ENCODE peak calls at places on chromosomes 13 and 19, in eight cellular contexts. M, H, P, S, E, I, T and G are unnamed samples. For H3K4me1, the result is how much of the 10 kb centered on the place peaks cover.

GRCh38 chr19:12956446-12957388 is at the start of gene GADD45GIP1:
- DNase-seq in M (peak), H (peak), P (peak), S (peak), E (peak), I (peak), T (peak), G (peak)

GRCh38 chr19:41495589-41495988 is 52.6 kb downstream of the ERICH4 start:
- DNase-seq in M (no peak), H (no peak), P (no peak), S (no peak), E (no peak), I (no peak), T (no peak), G (no peak)

GRCh38 chr13:111395511-111396393 is 75.3 kb downstream of the TEX29 start:
- DNase-seq in M (peak), H (peak), P (no peak), S (no peak), E (no peak), I (no peak), T (no peak), G (no peak)

GRCh38 chr13:88031980-88032562 is 360.9 kb downstream of the SLITRK5 start:
- DNase-seq in M (no peak), H (no peak), P (peak), S (no peak), E (no peak), I (peak), T (no peak), G (no peak)

GRCh38 chr13:29918845-29919244 is 68.4 kb upstream of the UBL3 start:
- DNase-seq in M (no peak), H (peak), P (peak), S (no peak), E (peak), I (peak), T (no peak), G (no peak)

GRCh38 chr19:34118879-34119748 is 53.2 kb upstream of the LSM14A start:
- DNase-seq in M (no peak), H (no peak), P (no peak), S (no peak), E (no peak), I (no peak), T (no peak), G (no peak)

GRCh38 chr13:46281779-46282178 is 70.1 kb downstream of the LRRC63 start:
- DNase-seq in M (no peak), H (no peak), P (no peak), S (no peak), E (no peak), I (no peak), T (no peak), G (no peak)

GRCh38 chr13:31538067-31539042 is 201.0 kb upstream of the RXFP2 start:
- DNase-seq in M (no peak), H (no peak), P (peak), S (no peak), E (peak), I (peak), T (no peak), G (no peak)

GRCh38 chr19:2640563-2641331 is 61.7 kb downstream of the GNG7 start:
- DNase-seq in M (no peak), H (no peak), P (no peak), S (no peak), E (no peak), I (no peak), T (no peak), G (peak)

GRCh38 chr19:49328741-49329140 is 3.8 kb upstream of the SLC6A16 start:
- DNase-seq in M (no peak), H (no peak), P (no peak), S (no peak), E (no peak), I (no peak), T (no peak), G (no peak)

GRCh38 chr13:98697833-98698232 is 54.6 kb downstream of the SLC15A1 start:
- DNase-seq in M (no peak), H (no peak), P (no peak), S (no peak), E (no peak), I (no peak), T (no peak), G (no peak)

GRCh38 chr13:99766641-99767045 is 204.9 kb downstream of the ZIC5 start:
- DNase-seq in M (no peak), H (no peak), P (no peak), S (no peak), E (no peak), I (no peak), T (no peak), G (no peak)

GRCh38 chr13:49329831-49330545 is 82.3 kb downstream of the CDADC1 start:
- DNase-seq in M (no peak), H (no peak), P (no peak), S (no peak), E (no peak), I (no peak), T (no peak), G (no peak)

GRCh38 chr13:30332516-30333165 is 25.3 kb upstream of the KATNAL1 start:
- DNase-seq in M (no peak), H (no peak), P (no peak), S (no peak), E (no peak), I (no peak), T (no peak), G (no peak)

GRCh38 chr19:32812036-32812435 is 57.5 kb downstream of the SLC7A9 start:
- DNase-seq in M (peak), H (no peak), P (no peak), S (no peak), E (no peak), I (no peak), T (no peak), G (no peak)

GRCh38 chr19:19562665-19563347 is 24.7 kb downstream of the CILP2 start:
- DNase-seq in M (peak), H (no peak), P (no peak), S (no peak), E (no peak), I (no peak), T (no peak), G (no peak)

GRCh38 chr13:68715651-68716050 is 1392.0 kb upstream of the ATXN8OS start:
- DNase-seq in M (no peak), H (no peak), P (no peak), S (no peak), E (no peak), I (no peak), T (no peak), G (no peak)

GRCh38 chr13:108859202-108860012 is 230.0 kb downstream of the MYO16 start:
- DNase-seq in M (no peak), H (no peak), P (no peak), S (no peak), E (no peak), I (peak), T (no peak), G (no peak)

GRCh38 chr13:91716436-91717065 is 318.1 kb downstream of the GPC5 start:
- DNase-seq in M (no peak), H (no peak), P (no peak), S (no peak), E (no peak), I (no peak), T (no peak), G (no peak)

GRCh38 chr13:93080166-93080565 is 146.4 kb upstream of the GPC6 start:
- DNase-seq in M (no peak), H (no peak), P (no peak), S (no peak), E (no peak), I (no peak), T (no peak), G (no peak)

GRCh38 chr19:48644839-48645651 is 942 bp downstream of the CA11 start:
- DNase-seq in M (peak), H (peak), P (peak), S (peak), E (peak), I (peak), T (peak), G (peak)

GRCh38 chr13:77000475-77000874 is 8.6 kb downstream of the CLN5 start:
- DNase-seq in M (no peak), H (no peak), P (no peak), S (no peak), E (no peak), I (peak), T (no peak), G (no peak)

GRCh38 chr19:47778089-47778953 is at the start of gene SELENOW:
- DNase-seq in M (peak), H (peak), P (peak), S (peak), E (peak), I (peak), T (peak), G (peak)

GRCh38 chr19:3161453-3161852 is 17.1 kb upstream of the S1PR4 start:
- DNase-seq in M (no peak), H (no peak), P (peak), S (no peak), E (no peak), I (peak), T (no peak), G (no peak)

GRCh38 chr13:111597041-111598017 is 276.9 kb downstream of the TEX29 start:
- DNase-seq in M (no peak), H (no peak), P (no peak), S (no peak), E (no peak), I (no peak), T (no peak), G (peak)

GRCh38 chr19:43624933-43625332 is 5.5 kb upstream of the ZNF428 start:
- DNase-seq in M (peak), H (no peak), P (no peak), S (peak), E (peak), I (peak), T (peak), G (peak)

GRCh38 chr19:55690109-55690768 is 15.2 kb downstream of the EPN1 start:
- DNase-seq in M (no peak), H (no peak), P (no peak), S (no peak), E (no peak), I (no peak), T (peak), G (peak)

GRCh38 chr13:40254394-40254793 is 412.0 kb downstream of the FOXO1 start:
- DNase-seq in M (no peak), H (no peak), P (no peak), S (no peak), E (no peak), I (no peak), T (no peak), G (no peak)

GRCh38 chr19:35484637-35485036 is 5.6 kb downstream of the KRTDAP start:
- DNase-seq in M (peak), H (no peak), P (no peak), S (no peak), E (no peak), I (no peak), T (no peak), G (no peak)

GRCh38 chr19:38695319-38695683 is 47.9 kb downstream of the ACTN4 start:
- DNase-seq in M (no peak), H (no peak), P (no peak), S (no peak), E (no peak), I (no peak), T (no peak), G (no peak)

GRCh38 chr13:113552786-113553540 is 31.6 kb upstream of the TFDP1 start:
- DNase-seq in M (no peak), H (no peak), P (no peak), S (no peak), E (no peak), I (no peak), T (peak), G (peak)

GRCh38 chr19:43699506-43700367 is 16.1 kb upstream of the IRGC start:
- DNase-seq in M (no peak), H (no peak), P (no peak), S (peak), E (peak), I (peak), T (peak), G (peak)

GRCh38 chr13:108987488-108987887 is 358.1 kb downstream of the MYO16 start:
- DNase-seq in M (no peak), H (no peak), P (peak), S (no peak), E (no peak), I (peak), T (no peak), G (no peak)

GRCh38 chr13:114049026-114049425 is 75.2 kb upstream of the C13orf46 start:
- DNase-seq in M (peak), H (no peak), P (no peak), S (no peak), E (no peak), I (no peak), T (peak), G (no peak)

GRCh38 chr13:28379371-28380083 is 115.4 kb downstream of the FLT1 start:
- DNase-seq in M (no peak), H (no peak), P (no peak), S (no peak), E (no peak), I (no peak), T (no peak), G (no peak)

GRCh38 chr19:52896431-52897148 is 845 bp downstream of the ZNF320 start:
- DNase-seq in M (no peak), H (no peak), P (peak), S (peak), E (peak), I (peak), T (peak), G (peak)

GRCh38 chr19:17309962-17310461 is 649 bp downstream of the DDA1 start:
- DNase-seq in M (no peak), H (no peak), P (no peak), S (no peak), E (no peak), I (no peak), T (no peak), G (no peak)
- H3K4me3 ChIP-seq in M (peak), H (peak), P (peak), S (peak), E (peak), I (peak), T (peak), G (peak)

GRCh38 chr19:51547397-51548212 is 16.1 kb upstream of the SIGLEC6 start:
- DNase-seq in M (no peak), H (no peak), P (no peak), S (no peak), E (no peak), I (peak), T (no peak), G (no peak)
- H3K4me1 ChIP-seq in M (under half), H (under half), P (under half), S (under half), E (under half), I (under half), T (under half), G (under half)

DNA sequence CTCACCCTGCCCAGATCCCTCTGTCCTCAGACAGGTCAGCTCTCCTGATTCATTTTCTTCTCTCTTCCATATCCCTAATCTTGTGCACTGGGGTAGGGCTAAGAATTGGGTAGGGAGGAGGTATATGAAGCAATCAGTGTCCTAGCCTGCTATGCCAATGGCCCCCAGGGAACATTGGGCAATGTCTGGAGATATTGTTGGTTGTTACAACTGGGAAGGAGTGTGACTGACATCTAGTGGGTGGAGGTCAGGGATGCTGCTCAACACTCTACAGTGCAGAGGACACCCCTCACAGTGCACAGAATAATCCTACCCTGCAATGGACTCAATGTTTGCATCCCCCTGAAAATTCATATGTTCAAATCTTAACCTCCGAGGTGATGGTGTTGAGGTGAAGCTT is 57.5 kb downstream of the CPAMD8 start:
- DNase-seq in M (no peak), H (no peak), P (peak), S (no peak), E (no peak), I (peak), T (no peak), G (no peak)
- TF ChIP-seq CTCF in M (no peak), H (no peak), P (peak), S (no peak), E (no peak), I (peak), T (no peak), G (no peak)

GRCh38 chr13:94234766-94235165 is 244.7 kb downstream of the DCT start:
- DNase-seq in M (no peak), H (no peak), P (no peak), S (no peak), E (no peak), I (no peak), T (no peak), G (no peak)
- H3K4me3 ChIP-seq in M (no peak), H (no peak), P (no peak), S (no peak), E (no peak), I (no peak), T (no peak), G (no peak)

GRCh38 chr13:27036236-27036981 is 135.2 kb downstream of the USP12 start:
- DNase-seq in M (no peak), H (no peak), P (peak), S (no peak), E (no peak), I (peak), T (no peak), G (no peak)

GRCh38 chr13:27034678-27035111 is 136.9 kb downstream of the USP12 start:
- DNase-seq in M (no peak), H (no peak), P (no peak), S (no peak), E (no peak), I (peak), T (no peak), G (no peak)

GRCh38 chr13:27037571-27037970 is 134.0 kb downstream of the USP12 start:
- DNase-seq in M (no peak), H (no peak), P (no peak), S (no peak), E (no peak), I (no peak), T (no peak), G (no peak)

GRCh38 chr13:27037171-27037570 is 134.4 kb downstream of the USP12 start:
- DNase-seq in M (no peak), H (no peak), P (no peak), S (no peak), E (no peak), I (no peak), T (no peak), G (no peak)

GRCh38 chr13:27035892-27036235 is 135.7 kb downstream of the USP12 start:
- DNase-seq in M (no peak), H (no peak), P (peak), S (no peak), E (no peak), I (peak), T (no peak), G (no peak)
- H3K4me1 ChIP-seq in M (under half), H (under half), P (under half), S (under half), E (under half), I (under half), T (under half), G (under half)

GRCh38 chr19:6127716-6128335 is 7.6 kb upstream of the ACSBG2 start:
- DNase-seq in M (no peak), H (no peak), P (no peak), S (no peak), E (no peak), I (no peak), T (no peak), G (no peak)

GRCh38 chr19:6125571-6125989 is 9.9 kb upstream of the ACSBG2 start:
- DNase-seq in M (peak), H (peak), P (peak), S (no peak), E (peak), I (peak), T (peak), G (no peak)

GRCh38 chr19:6126335-6126974 is 9.0 kb upstream of the ACSBG2 start:
- DNase-seq in M (no peak), H (no peak), P (peak), S (no peak), E (no peak), I (peak), T (no peak), G (no peak)
- TF ChIP-seq CTCF in M (peak), H (peak), P (peak), S (no peak), E (peak), I (peak), T (no peak), G (peak)